ENCODE peak calls at places on chromosomes 12 and 14, in four cellular contexts. G is naive thymus-derived CD4-positive, alpha-beta T cell; M is right cardiac atrium; W is CD8-positive, alpha-beta T cell. A is an unnamed sample.

GRCh38 chr12:575129-575502 is 88.1 kb downstream of the NINJ2 start:
- DNase-seq in G (no peak), W (no peak), M (peak), A (no peak)

GRCh38 chr14:40581264-40581663 is 1025.4 kb upstream of the LRFN5 start:
- DNase-seq in G (no peak), W (no peak), M (no peak), A (no peak)

GRCh38 chr12:83465632-83466031 is 778.9 kb downstream of the TMTC2 start:
- DNase-seq in W (no peak), M (no peak), G (no peak), A (no peak)

GRCh38 chr14:48792376-48793024 is 793.7 kb downstream of the RPS29 start:
- DNase-seq in W (no peak), G (no peak), M (no peak), A (no peak)

GRCh38 chr14:79325557-79325956 is 885.7 kb downstream of the DIO2 start:
- DNase-seq in G (no peak), M (no peak), W (no peak), A (no peak)

GRCh38 chr14:36767603-36768281 is 106.1 kb downstream of the PAX9 start:
- DNase-seq in G (no peak), W (no peak), M (no peak), A (no peak)

GRCh38 chr14:96673706-96674105 is 123.5 kb upstream of the VRK1 start:
- DNase-seq in G (no peak), M (no peak), W (no peak), A (no peak)

GRCh38 chr12:75868501-75868900 is 163.1 kb downstream of the PHLDA1 start:
- DNase-seq in G (no peak), M (no peak), W (no peak), A (no peak)

GRCh38 chr12:103282124-103282523 is 213.6 kb downstream of the C12orf42 start:
- DNase-seq in M (no peak), W (no peak), G (no peak), A (no peak)

GRCh38 chr14:21208554-21208953 is 52.7 kb upstream of the OR5AU1 start:
- DNase-seq in M (no peak), G (no peak), W (no peak), A (no peak)

GRCh38 chr12:1594045-1594294 is 411 bp downstream of the FBXL14 start:
- DNase-seq in W (no peak), M (no peak), G (no peak), A (no peak)

GRCh38 chr12:110741371-110741770 is 1.3 kb downstream of the PPP1CC start:
- DNase-seq in G (peak), W (no peak), M (no peak), A (no peak)

GRCh38 chr14:99681101-99681831 is 2.8 kb upstream of the CYP46A1 start:
- DNase-seq in G (no peak), W (no peak), M (no peak), A (no peak)

GRCh38 chr14:100320157-100320856 is 2.8 kb upstream of the SLC25A47 start:
- DNase-seq in M (no peak), W (no peak), G (no peak), A (no peak)

GRCh38 chr14:104856157-104856868 is 8.8 kb upstream of the CEP170B start:
- DNase-seq in W (no peak), G (no peak), M (peak), A (no peak)

GRCh38 chr14:64801800-64802199 is 77.9 kb downstream of the SPTB start:
- DNase-seq in G (no peak), M (no peak), W (no peak), A (no peak)

GRCh38 chr12:68943848-68944247 is 10.9 kb upstream of the CPM start:
- DNase-seq in M (no peak), G (no peak), W (no peak), A (no peak)

GRCh38 chr12:109875572-109876131 is 4.7 kb downstream of the GLTP start:
- DNase-seq in M (no peak), W (no peak), G (no peak), A (no peak)

GRCh38 chr12:75725505-75726120 is 214.2 kb upstream of the KRR1 start:
- DNase-seq in M (no peak), W (no peak), G (no peak), A (no peak)

GRCh38 chr12:116418551-116418950 is 140.6 kb upstream of the MAP1LC3B2 start:
- DNase-seq in G (no peak), W (no peak), M (no peak), A (no peak)

GRCh38 chr12:93025145-93026103 is 96.3 kb upstream of the EEA1 start:
- DNase-seq in W (no peak), G (no peak), M (no peak), A (no peak)

GRCh38 chr14:92880851-92881250 is 42.1 kb upstream of the CHGA start:
- DNase-seq in W (no peak), G (no peak), M (peak), A (no peak)

GRCh38 chr14:33707751-33708150 is 243.1 kb downstream of the EGLN3 start:
- DNase-seq in M (peak), W (no peak), G (no peak), A (no peak)

GRCh38 chr12:47156167-47156736 is 76.5 kb upstream of the AMIGO2 start:
- DNase-seq in W (no peak), G (no peak), M (peak), A (no peak)

GRCh38 chr12:48993787-48994186 is 5.4 kb downstream of the DDN start:
- DNase-seq in W (no peak), M (no peak), G (no peak), A (no peak)

GRCh38 chr14:94612580-94613554 is 676 bp downstream of the SERPINA3 start:
- DNase-seq in G (no peak), W (no peak), M (peak), A (no peak)

GRCh38 chr14:42541535-42542001 is 934.9 kb downstream of the LRFN5 start:
- DNase-seq in M (no peak), W (no peak), G (no peak), A (no peak)

GRCh38 chr12:34404377-34405285 is 382.3 kb downstream of the ALG10 start:
- DNase-seq in W (no peak), G (no peak), M (no peak), A (no peak)

GRCh38 chr14:75310295-75311059 is 31.8 kb downstream of the FOS start:
- DNase-seq in G (no peak), W (no peak), M (peak), A (peak)

GRCh38 chr14:23360496-23360895 is 4.5 kb downstream of the EFS start:
- DNase-seq in M (peak), G (no peak), W (no peak), A (peak)
- H3K27ac ChIP-seq in M (no peak), G (no peak), W (no peak), A (peak)

GRCh38 chr14:61648377-61648776 is 46.9 kb upstream of the HIF1A start:
- DNase-seq in G (no peak), M (no peak), W (no peak), A (no peak)

GRCh38 chr14:61647704-61648103 is 47.6 kb upstream of the HIF1A start:
- DNase-seq in M (no peak), W (no peak), G (no peak), A (no peak)

GRCh38 chr14:61644834-61645233 is 50.5 kb upstream of the HIF1A start:
- DNase-seq in W (no peak), M (no peak), G (no peak), A (no peak)

GRCh38 chr14:61645247-61645646 is 50.1 kb upstream of the HIF1A start:
- DNase-seq in W (no peak), G (no peak), M (no peak), A (no peak)

GRCh38 chr14:61646366-61647101 is 48.8 kb upstream of the HIF1A start:
- DNase-seq in W (no peak), M (no peak), G (no peak), A (no peak)
- H3K27ac ChIP-seq in W (no peak), M (no peak), G (no peak), A (no peak)

GRCh38 chr14:68686724-68687123 is 106.1 kb downstream of the ZFP36L1 start:
- DNase-seq in G (no peak), W (no peak), M (no peak), A (no peak)
- H3K27ac ChIP-seq in G (no peak), W (no peak), M (no peak), A (no peak)

GRCh38 chr12:95204141-95204866 is 13.0 kb downstream of the FGD6 start:
- DNase-seq in W (no peak), G (no peak), M (no peak), A (no peak)

GRCh38 chr12:95205016-95205415 is 12.3 kb downstream of the FGD6 start:
- DNase-seq in G (no peak), M (no peak), W (no peak), A (no peak)

GRCh38 chr12:95207407-95207806 is 9.9 kb downstream of the FGD6 start:
- DNase-seq in G (no peak), W (no peak), M (no peak), A (no peak)

GRCh38 chr12:95206916-95207315 is 10.4 kb downstream of the FGD6 start:
- DNase-seq in G (no peak), M (no peak), W (no peak), A (no peak)

DNA sequence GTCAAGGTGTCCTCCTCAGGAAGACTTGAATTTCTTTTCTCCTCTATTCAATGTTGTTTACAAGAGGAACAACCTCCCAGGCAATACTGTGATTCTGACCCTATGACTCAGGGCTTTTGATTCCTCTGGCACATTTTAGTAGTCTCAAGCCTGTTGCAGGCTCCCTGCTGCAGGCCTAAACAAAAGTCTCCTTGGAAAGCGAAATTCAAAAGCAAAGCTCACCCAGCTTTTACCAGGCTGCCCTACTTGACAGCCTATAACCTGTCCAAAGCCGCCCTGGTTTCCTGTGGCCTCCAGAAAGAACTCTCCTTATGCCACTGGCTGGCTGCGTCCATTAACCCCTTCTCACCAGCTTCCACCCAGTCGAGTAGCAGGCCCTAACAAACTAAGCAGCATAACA is 11.6 kb downstream of the FGD6 start:
- DNase-seq in G (no peak), M (no peak), W (no peak), A (peak)
- H3K27ac ChIP-seq in G (no peak), M (peak), W (no peak), A (peak)

DNA sequence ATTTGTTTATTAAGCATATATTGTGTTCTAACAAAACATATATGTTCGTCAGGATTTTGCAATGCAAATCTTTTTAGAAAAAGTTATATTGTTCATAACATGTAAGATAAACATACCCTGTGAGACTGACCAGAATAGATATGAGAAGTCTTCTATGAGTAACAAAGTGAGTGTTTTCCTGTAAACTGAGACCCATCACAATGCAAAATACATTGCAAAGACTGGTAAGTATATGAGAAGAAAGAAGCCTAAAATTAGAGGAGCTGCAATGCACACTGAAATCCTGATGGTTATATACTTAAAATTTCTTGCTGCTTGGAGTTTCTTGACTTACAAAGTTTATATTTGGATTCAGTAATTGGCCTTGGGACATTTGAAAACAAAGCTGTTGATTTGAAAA is 6.0 kb downstream of the HMGA2 start:
- DNase-seq in G (no peak), M (no peak), W (no peak), A (no peak)
- H3K27ac ChIP-seq in G (no peak), M (no peak), W (no peak), A (no peak)

A was measured in caudate nucleus.